ENCODE peak calls at places on chromosomes 6 and 20, in eight cellular contexts. N, Y, Z, F, S, X, H and D are unnamed samples.
A peak's percentile ranks its signal among the peaks of the same experiment; 100 is the strongest.

GRCh38 chr6:2733736-2734480 is 16.8 kb downstream of the MYLK4 start:
- DNase-seq in H (no peak), X (no peak), F (peak; percentile 63), Z (no peak), N (no peak), S (no peak), Y (no peak), D (no peak)

GRCh38 chr6:33785766-33786165 is 3.2 kb downstream of the LEMD2 start:
- DNase-seq in F (no peak), H (no peak), Z (peak; percentile 65), Y (no peak), S (peak; percentile 38), X (no peak), N (no peak), D (no peak)

GRCh38 chr6:21138359-21139094 is 455.0 kb upstream of the SOX4 start:
- DNase-seq in H (no peak), X (no peak), N (no peak), S (no peak), Y (peak; percentile 18), F (no peak), Z (peak; percentile 61), D (no peak)

GRCh38 chr6:121849477-121849876 is 414.0 kb downstream of the GJA1 start:
- DNase-seq in Y (peak; percentile 43), F (no peak), Z (peak; percentile 87), H (peak; percentile 60), X (peak; percentile 77), N (peak; percentile 80), S (peak; percentile 87), D (no peak)

GRCh38 chr6:87945181-87945580 is 102.5 kb upstream of the SPACA1 start:
- DNase-seq in X (no peak), F (no peak), N (no peak), Y (no peak), Z (peak; percentile 13), S (no peak), H (no peak), D (no peak)

GRCh38 chr6:98657764-98658163 is 176.6 kb upstream of the POU3F2 start:
- DNase-seq in Y (peak; percentile 69), Z (peak; percentile 25), H (no peak), N (peak; percentile 28), F (no peak), S (peak; percentile 42), X (peak; percentile 27), D (peak; percentile 7)

GRCh38 chr6:114638346-114638745 is 295.5 kb upstream of the HS3ST5 start:
- DNase-seq in Z (no peak), S (no peak), F (no peak), Y (no peak), H (no peak), X (no peak), N (no peak), D (no peak)

GRCh38 chr20:21053002-21053762 is 53.0 kb downstream of the LINC00237 start:
- DNase-seq in X (no peak), Z (no peak), H (peak; percentile 42), N (no peak), S (no peak), Y (no peak), F (no peak), D (no peak)

GRCh38 chr20:34632870-34633452 is 43.9 kb downstream of the PIGU start:
- DNase-seq in X (no peak), F (no peak), Y (no peak), H (no peak), N (no peak), S (no peak), Z (no peak), D (no peak)

GRCh38 chr20:31833130-31833930 is 12.1 kb downstream of the FOXS1 start:
- DNase-seq in Y (no peak), F (peak; percentile 85), H (peak; percentile 82), S (peak; percentile 60), Z (peak; percentile 39), N (peak; percentile 48), X (peak; percentile 80), D (no peak)

GRCh38 chr6:91081452-91082067 is 494.7 kb upstream of the MAP3K7 start:
- DNase-seq in Y (peak; percentile 70), X (no peak), F (no peak), N (peak; percentile 53), Z (peak; percentile 38), H (peak; percentile 8), S (peak; percentile 82), D (no peak)

GRCh38 chr20:15674253-15675145 is 898.7 kb downstream of the KIF16B start:
- DNase-seq in N (no peak), Y (no peak), H (peak; percentile 34), X (no peak), F (no peak), Z (no peak), S (no peak), D (no peak)

GRCh38 chr20:41175727-41176330 is 38.5 kb downstream of the PLCG1 start:
- DNase-seq in X (peak; percentile 13), N (no peak), Y (no peak), F (peak; percentile 6), H (no peak), Z (no peak), S (no peak), D (no peak)

GRCh38 chr6:85795966-85796365 is 153.3 kb upstream of the SYNCRIP start:
- DNase-seq in S (no peak), Y (no peak), H (no peak), F (no peak), N (no peak), Z (no peak), X (no peak), D (no peak)

GRCh38 chr20:57708694-57709673 is 831 bp downstream of the PMEPA1 start:
- DNase-seq in Y (no peak), F (peak; percentile 68), N (peak; percentile 25), H (peak; percentile 45), X (peak; percentile 42), Z (peak; percentile 22), S (peak; percentile 21), D (no peak)

GRCh38 chr20:15491564-15491963 is 1081.7 kb downstream of the KIF16B start:
- DNase-seq in N (no peak), H (peak; percentile 8), F (no peak), Z (no peak), Y (no peak), S (no peak), X (no peak), D (no peak)

GRCh38 chr20:23146857-23147256 is 60.7 kb upstream of the CD93 start:
- DNase-seq in H (no peak), F (no peak), N (no peak), Z (no peak), Y (no peak), S (no peak), X (peak; percentile 13), D (no peak)

DNA sequence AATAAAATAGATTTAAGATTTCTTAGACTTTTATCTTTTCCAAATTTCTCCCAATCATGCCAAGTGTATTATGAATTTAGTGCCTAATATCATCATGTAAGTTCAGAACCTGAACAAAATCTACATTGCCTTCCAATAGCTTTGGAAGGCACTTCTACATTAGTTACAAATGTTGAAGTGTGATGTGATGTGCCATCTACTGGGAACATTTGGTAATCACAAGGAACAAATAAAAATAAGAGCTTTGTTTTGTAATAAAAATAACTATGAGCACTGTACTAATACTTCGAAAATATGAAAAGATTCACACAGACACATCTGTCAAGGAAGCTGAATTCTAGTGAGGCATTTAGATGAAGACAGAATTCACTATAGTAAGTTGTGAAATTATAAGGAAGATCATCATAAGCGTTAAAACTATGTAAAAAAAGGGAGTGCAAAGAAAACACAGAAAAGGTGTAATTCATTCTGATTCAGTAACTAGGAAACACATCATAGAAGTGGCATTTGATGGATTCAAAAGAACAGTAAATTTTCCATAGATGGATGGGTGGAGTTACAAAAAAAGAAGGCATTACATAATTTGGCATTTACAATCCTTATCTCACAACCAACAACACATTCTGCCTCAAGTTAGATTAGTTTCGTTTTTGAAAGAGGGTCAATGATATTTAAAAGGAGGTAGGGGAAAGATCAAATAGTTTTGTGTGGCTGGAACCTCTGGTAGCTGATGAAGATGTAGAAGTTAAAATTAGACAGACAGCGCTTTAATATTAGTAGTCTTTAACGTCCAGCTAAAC is 161.0 kb downstream of the ASCC3 start:
- DNase-seq in Z (peak; percentile 57), S (peak; percentile 67), N (no peak), H (no peak), Y (no peak), X (no peak), F (no peak), D (no peak)
- H3K4me3 ChIP-seq in Z (peak overlapping the region; percentile 4), S (no peak overlapping the region), N (no peak overlapping the region), H (peak overlapping the region; percentile 36), Y (no peak overlapping the region), X (no peak overlapping the region), F (no peak overlapping the region), D (no peak overlapping the region)

GRCh38 chr6:27667651-27668441 is 194.9 kb upstream of the ZNF184 start:
- DNase-seq in N (no peak), H (no peak), X (no peak), S (no peak), F (no peak), Z (no peak), Y (no peak), D (no peak)
- H3K4me3 ChIP-seq in N (peak overlapping the region; percentile 53), H (peak overlapping the region; percentile 57), X (no peak overlapping the region), S (peak overlapping the region; percentile 68), F (no peak overlapping the region), Z (peak overlapping the region; percentile 37), Y (peak overlapping the region; percentile 43), D (peak overlapping the region; percentile 35)

DNA sequence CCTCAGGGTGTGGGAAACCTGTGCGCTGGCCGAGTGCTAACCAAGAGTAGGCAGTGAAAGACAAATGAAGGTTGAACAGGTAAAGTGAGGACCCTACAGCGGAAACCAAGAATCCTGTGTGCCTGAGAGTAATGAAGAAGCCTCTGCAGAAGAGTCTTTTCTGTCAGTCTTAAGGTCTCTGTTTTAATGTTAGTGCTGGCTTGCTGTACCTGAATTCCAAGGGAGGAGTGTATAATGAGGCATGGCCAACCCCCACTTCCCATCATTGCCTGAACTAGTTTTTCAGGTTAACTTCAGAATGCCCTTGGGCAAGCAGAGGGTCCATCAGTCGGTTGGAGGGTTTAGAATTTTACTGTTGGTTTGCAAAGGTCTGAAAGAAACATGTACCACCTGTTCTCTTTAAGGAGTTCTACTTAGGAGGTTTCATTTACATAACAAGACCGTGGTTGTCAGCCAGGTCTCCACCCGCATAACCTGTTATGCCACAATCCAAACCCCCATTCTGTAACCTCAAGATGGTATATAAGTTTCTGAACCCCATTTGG is 589 bp upstream of the PDCD2 start:
- DNase-seq in Y (no peak), N (no peak), Z (no peak), X (no peak), F (no peak), S (no peak), H (no peak), D (no peak)
- H3K4me3 ChIP-seq in Y (peak overlapping the region; percentile 93), N (peak overlapping the region; percentile 87), Z (peak overlapping the region; percentile 73), X (peak overlapping the region; percentile 63), F (peak overlapping the region; percentile 99), S (peak overlapping the region; percentile 95), H (peak overlapping the region; percentile 71), D (peak overlapping the region; percentile 70)

GRCh38 chr6:147204060-147204785 is at the start of gene STXBP5:
- DNase-seq in S (peak; percentile 62), Y (no peak), N (no peak), X (peak; percentile 64), F (peak; percentile 67), Z (peak; percentile 48), H (peak; percentile 47), D (no peak)

GRCh38 chr6:147204843-147205311 is 660 bp downstream of the STXBP5 start:
- DNase-seq in F (no peak), Y (no peak), Z (peak; percentile 35), N (no peak), H (no peak), S (no peak), X (no peak), D (no peak)

GRCh38 chr6:147207851-147208754 is 3.9 kb downstream of the STXBP5 start:
- DNase-seq in S (no peak), Y (no peak), F (no peak), X (no peak), Z (peak; percentile 30), H (no peak), N (no peak), D (no peak)

GRCh38 chr6:147207351-147207750 is 3.1 kb downstream of the STXBP5 start:
- DNase-seq in F (no peak), Y (no peak), X (no peak), H (no peak), N (no peak), S (peak; percentile 51), Z (peak; percentile 74), D (no peak)

GRCh38 chr6:147205690-147206600 is 1.7 kb downstream of the STXBP5 start:
- DNase-seq in Z (peak; percentile 68), H (peak; percentile 47), Y (no peak), S (peak; percentile 69), N (peak; percentile 16), F (no peak), X (peak; percentile 48), D (no peak)
- H3K4me3 ChIP-seq in Z (peak overlapping the region; percentile 83), H (peak overlapping the region; percentile 88), Y (peak overlapping the region; percentile 88), S (no peak overlapping the region), N (peak overlapping the region; percentile 75), F (peak overlapping the region; percentile 94), X (no peak overlapping the region), D (peak overlapping the region; percentile 97)